ENCODE peak calls at places on chromosomes 16 and 17, in five cellular contexts. N is thoracic aorta, I is left lung, J is upper lobe of right lung, K is IMR-90. U is an unnamed sample.

GRCh38 chr17:12958786-12959185 is 59.0 kb downstream of the ELAC2 start:
- DNase-seq in J (no peak), K (peak), I (no peak), N (no peak), U (no peak)

GRCh38 chr17:31739300-31739699 is 119.7 kb downstream of the COPRS start:
- DNase-seq in J (no peak), N (no peak), K (peak), I (no peak), U (no peak)

GRCh38 chr16:70432800-70433455 is 6.0 kb downstream of the ST3GAL2 start:
- DNase-seq in J (no peak), K (no peak), I (peak), N (no peak), U (no peak)

GRCh38 chr17:68599091-68599872 is 1.9 kb downstream of the FAM20A start:
- DNase-seq in J (no peak), I (no peak), K (no peak), N (no peak), U (no peak)

GRCh38 chr17:27345141-27345904 is 51.4 kb downstream of the WSB1 start:
- DNase-seq in N (no peak), K (peak), J (no peak), I (no peak), U (no peak)

GRCh38 chr16:456891-457483 is 31.5 kb downstream of the RAB11FIP3 start:
- DNase-seq in N (peak), I (no peak), J (no peak), K (peak), U (no peak)

GRCh38 chr17:34485999-34486398 is 93.4 kb upstream of the TMEM132E start:
- DNase-seq in J (no peak), K (no peak), I (no peak), N (no peak), U (no peak)

GRCh38 chr17:17514993-17515920 is 19.1 kb upstream of the RASD1 start:
- DNase-seq in I (no peak), K (peak), N (no peak), J (no peak), U (peak)

GRCh38 chr16:51193879-51194278 is 42.8 kb upstream of the SALL1 start:
- DNase-seq in J (no peak), K (no peak), N (no peak), I (no peak), U (no peak)

GRCh38 chr17:32976605-32977004 is 15.0 kb upstream of the SPACA3 start:
- DNase-seq in I (no peak), J (no peak), N (no peak), K (no peak), U (peak)

GRCh38 chr17:73030501-73030911 is 62.0 kb downstream of the SLC39A11 start:
- DNase-seq in I (no peak), K (peak), N (no peak), J (no peak), U (peak)

GRCh38 chr17:55238197-55238930 is 26.4 kb upstream of the HLF start:
- DNase-seq in I (peak), N (peak), J (peak), K (peak), U (peak)

GRCh38 chr16:84532299-84532724 is 27.9 kb upstream of the MEAK7 start:
- DNase-seq in K (peak), I (peak), N (peak), J (no peak), U (no peak)

GRCh38 chr16:59148756-59149155 is 414.6 kb upstream of the GOT2 start:
- DNase-seq in N (no peak), I (no peak), J (no peak), K (no peak), U (no peak)

DNA sequence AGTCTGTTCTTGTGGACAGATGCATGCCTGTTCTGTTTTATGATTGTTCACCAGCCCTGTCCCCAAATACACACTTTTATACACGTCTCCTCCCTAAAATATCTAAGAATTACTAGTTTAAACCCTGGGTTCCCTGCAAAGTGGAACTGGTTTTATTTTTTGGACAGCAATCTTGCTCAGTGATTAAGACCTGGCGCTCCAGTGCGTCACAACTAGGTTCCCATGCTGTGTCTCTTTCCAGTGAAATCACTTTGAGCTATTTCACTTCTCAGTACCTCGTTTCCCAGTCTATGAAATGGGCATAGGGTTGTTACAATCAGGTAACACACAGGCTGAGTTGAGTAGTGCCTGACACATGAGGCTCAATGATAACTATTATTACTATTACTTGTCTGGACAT is 1.1 kb downstream of the CEP20 start:
- DNase-seq in J (no peak), K (no peak), N (no peak), I (no peak), U (no peak)
- H3K4me3 ChIP-seq in J (peak), K (peak), N (peak), I (no peak), U (peak)

DNA sequence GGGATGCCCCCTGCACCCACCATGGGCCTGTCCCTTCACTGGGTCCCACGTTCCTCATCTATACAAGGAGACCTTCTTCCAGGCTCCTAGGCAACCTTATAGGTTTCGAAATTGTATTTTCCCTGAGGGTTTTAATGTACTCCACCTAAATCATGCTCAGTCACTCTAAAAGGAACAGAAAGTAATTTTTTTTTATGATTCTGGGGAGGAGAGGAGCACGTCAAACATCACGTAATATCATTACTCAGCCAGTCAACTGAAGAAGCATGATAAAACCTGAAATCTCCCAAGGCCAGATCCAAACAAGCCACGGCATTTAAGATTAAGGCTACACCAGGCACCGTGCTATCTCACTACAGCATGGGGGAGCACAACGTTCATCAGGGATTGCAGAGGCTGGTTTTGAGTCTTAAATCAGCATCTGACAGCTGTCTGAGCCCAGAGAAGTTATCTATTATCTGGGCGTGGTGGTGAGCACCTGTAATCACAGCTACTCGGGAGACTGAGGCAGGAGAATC is 3.9 kb upstream of the TMEM114 start:
- DNase-seq in K (no peak), I (no peak), J (no peak), N (no peak), U (no peak)
- H3K4me3 ChIP-seq in K (no peak), I (no peak), J (no peak), N (no peak), U (no peak)

GRCh38 chr16:66408181-66409048 is 18.7 kb upstream of the BEAN1 start:
- DNase-seq in K (peak), I (no peak), N (no peak), J (no peak), U (no peak)
- H3K4me3 ChIP-seq in K (peak), I (no peak), N (peak), J (no peak), U (no peak)

GRCh38 chr17:63395075-63395815 is 50.9 kb downstream of the CYB561 start:
- DNase-seq in I (no peak), N (no peak), J (no peak), K (peak), U (no peak)
- H3K4me3 ChIP-seq in I (no peak), N (no peak), J (no peak), K (no peak), U (no peak)

DNA sequence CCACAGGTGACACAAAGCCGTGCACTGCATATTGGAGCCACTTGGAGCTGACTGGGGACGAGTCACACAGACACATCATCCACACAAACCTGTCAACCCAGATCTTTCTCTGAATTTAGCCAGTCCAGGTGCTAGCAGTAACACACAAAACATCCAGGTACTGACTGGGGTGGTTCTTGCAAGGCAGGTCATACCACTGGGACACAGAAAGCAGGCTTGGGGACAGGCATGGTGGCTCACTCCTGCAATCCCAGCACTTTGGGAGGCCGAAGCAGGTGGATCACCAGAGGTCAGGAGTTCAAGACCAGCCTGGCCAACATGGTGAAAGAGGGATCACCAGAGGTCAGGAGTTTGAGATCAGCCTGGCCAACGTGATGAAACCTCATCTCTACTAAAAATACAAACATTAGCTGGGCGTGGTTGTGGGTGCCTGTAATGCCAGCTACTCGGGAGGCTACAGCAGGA is 14.9 kb downstream of the ENPP7 start:
- DNase-seq in K (no peak), I (no peak), N (no peak), J (no peak), U (no peak)
- H3K4me3 ChIP-seq in K (no peak), I (no peak), N (no peak), J (no peak), U (no peak)

DNA sequence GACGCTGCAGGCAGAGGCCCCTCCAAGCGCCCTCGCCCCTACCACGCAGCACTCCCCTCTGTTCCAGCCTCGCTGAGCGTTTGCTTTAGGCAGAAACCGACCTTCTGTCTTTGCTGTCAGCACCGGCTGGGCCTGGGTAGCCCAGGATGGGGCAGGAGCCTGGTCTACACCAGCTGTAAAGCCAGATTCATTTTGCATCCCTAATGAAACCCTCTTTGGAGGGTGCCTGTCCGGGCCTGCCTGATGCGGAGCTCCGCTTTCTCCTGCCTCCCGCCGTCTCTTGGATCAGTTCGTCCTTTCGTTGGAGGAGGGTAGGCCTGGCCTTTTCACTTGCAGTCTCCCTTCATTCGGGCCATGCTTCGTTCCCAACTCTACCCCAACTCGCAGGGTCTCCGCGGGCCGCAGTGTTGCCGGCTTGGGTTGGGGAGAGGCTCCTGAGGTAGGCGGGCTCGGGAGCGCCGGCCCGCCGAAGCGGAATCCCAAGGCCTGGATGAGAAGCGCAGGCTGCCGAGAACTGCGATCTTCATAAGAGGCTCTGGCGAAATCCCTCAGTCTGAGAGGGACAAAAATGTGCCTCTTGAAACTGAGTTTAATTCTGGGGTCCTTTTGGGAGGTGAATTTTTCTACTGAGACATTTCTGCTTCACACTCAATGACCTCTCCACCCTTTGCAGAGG is 4.9 kb upstream of the HOXB8 start:
- DNase-seq in I (no peak), J (no peak), K (no peak), N (no peak), U (no peak)
- H3K4me3 ChIP-seq in I (no peak), J (no peak), K (no peak), N (no peak), U (no peak)

GRCh38 chr16:57533618-57534336 is 2.6 kb downstream of the CCDC102A start:
- DNase-seq in J (peak), N (no peak), K (no peak), I (peak), U (no peak)
- H3K4me3 ChIP-seq in J (no peak), N (peak), K (no peak), I (no peak), U (no peak)

GRCh38 chr17:40111221-40112128 is 10.3 kb upstream of the MSL1 start:
- DNase-seq in I (peak), N (peak), J (peak), K (peak), U (peak)
- H3K4me3 ChIP-seq in I (no peak), N (peak), J (peak), K (no peak), U (no peak)